ENCODE peak calls at places on chromosomes 13 and 19, in seven cellular contexts. One of them, this sample, is unnamed.

GRCh38 chr19:14091885-14092462 is 1.4 kb upstream of the SAMD1 start:
- DNase-seq in testis: no peak
- DNase-seq in breast epithelium: no peak
- DNase-seq in suprapubic skin: no peak
- DNase-seq in HCT116: no peak
- DNase-seq in H54: no peak
- DNase-seq in tibial nerve: no peak
- DNase-seq in this sample: peak; percentile 56

GRCh38 chr19:18529782-18530181 is 7.9 kb upstream of the ELL start:
- DNase-seq in testis: no peak
- DNase-seq in breast epithelium: no peak
- DNase-seq in suprapubic skin: no peak
- DNase-seq in HCT116: no peak
- DNase-seq in H54: no peak
- DNase-seq in tibial nerve: no peak
- DNase-seq in this sample: no peak

GRCh38 chr19:55694656-55695491 is 19.8 kb downstream of the EPN1 start:
- DNase-seq in testis: no peak
- DNase-seq in breast epithelium: no peak
- DNase-seq in suprapubic skin: no peak
- DNase-seq in HCT116: no peak
- DNase-seq in H54: no peak
- DNase-seq in tibial nerve: no peak
- DNase-seq in this sample: no peak

GRCh38 chr19:2627319-2627829 is 75.1 kb downstream of the GNG7 start:
- DNase-seq in testis: peak; percentile 82
- DNase-seq in breast epithelium: peak; percentile 88
- DNase-seq in suprapubic skin: no peak
- DNase-seq in HCT116: peak; percentile 92
- DNase-seq in H54: peak; percentile 99
- DNase-seq in tibial nerve: peak; percentile 41
- DNase-seq in this sample: no peak

GRCh38 chr13:20331949-20332348 is 99.8 kb upstream of the GJB6 start:
- DNase-seq in testis: no peak
- DNase-seq in breast epithelium: no peak
- DNase-seq in suprapubic skin: no peak
- DNase-seq in HCT116: no peak
- DNase-seq in H54: no peak
- DNase-seq in tibial nerve: no peak
- DNase-seq in this sample: no peak

GRCh38 chr19:49231804-49232203 is 74.2 kb downstream of the TRPM4 start:
- DNase-seq in testis: no peak
- DNase-seq in breast epithelium: no peak
- DNase-seq in suprapubic skin: no peak
- DNase-seq in HCT116: no peak
- DNase-seq in H54: no peak
- DNase-seq in tibial nerve: no peak
- DNase-seq in this sample: no peak

GRCh38 chr13:40315416-40316064 is 350.9 kb downstream of the FOXO1 start:
- DNase-seq in testis: no peak
- DNase-seq in breast epithelium: peak; percentile 36
- DNase-seq in suprapubic skin: no peak
- DNase-seq in HCT116: no peak
- DNase-seq in H54: peak; percentile 6
- DNase-seq in tibial nerve: no peak
- DNase-seq in this sample: no peak

GRCh38 chr13:89468081-89468480 is 1796.9 kb downstream of the SLITRK5 start:
- DNase-seq in testis: no peak
- DNase-seq in breast epithelium: no peak
- DNase-seq in suprapubic skin: no peak
- DNase-seq in HCT116: no peak
- DNase-seq in H54: no peak
- DNase-seq in tibial nerve: no peak
- DNase-seq in this sample: no peak

GRCh38 chr13:66977156-66977555 is 253.0 kb downstream of the PCDH9 start:
- DNase-seq in testis: no peak
- DNase-seq in breast epithelium: no peak
- DNase-seq in suprapubic skin: no peak
- DNase-seq in HCT116: no peak
- DNase-seq in H54: no peak
- DNase-seq in tibial nerve: no peak
- DNase-seq in this sample: no peak

GRCh38 chr13:23701646-23702045 is 131.4 kb downstream of the TNFRSF19 start:
- DNase-seq in testis: peak; percentile 84
- DNase-seq in breast epithelium: peak; percentile 60
- DNase-seq in suprapubic skin: peak; percentile 87
- DNase-seq in HCT116: no peak
- DNase-seq in H54: no peak
- DNase-seq in tibial nerve: peak; percentile 81
- DNase-seq in this sample: no peak

GRCh38 chr19:8045872-8046568 is 6.5 kb upstream of the CCL25 start:
- DNase-seq in testis: no peak
- DNase-seq in breast epithelium: no peak
- DNase-seq in suprapubic skin: no peak
- DNase-seq in HCT116: no peak
- DNase-seq in H54: no peak
- DNase-seq in tibial nerve: no peak
- DNase-seq in this sample: peak; percentile 58

GRCh38 chr13:89923731-89924130 is 1423.8 kb upstream of the MIR17HG start:
- DNase-seq in testis: no peak
- DNase-seq in breast epithelium: no peak
- DNase-seq in suprapubic skin: no peak
- DNase-seq in HCT116: no peak
- DNase-seq in H54: no peak
- DNase-seq in tibial nerve: no peak
- DNase-seq in this sample: no peak

GRCh38 chr13:26473571-26474230 is 83.8 kb upstream of the WASF3 start:
- DNase-seq in testis: no peak
- DNase-seq in breast epithelium: no peak
- DNase-seq in suprapubic skin: no peak
- DNase-seq in HCT116: no peak
- DNase-seq in H54: no peak
- DNase-seq in tibial nerve: no peak
- DNase-seq in this sample: no peak

GRCh38 chr19:2446390-2446789 is 10.4 kb downstream of the LMNB2 start:
- DNase-seq in testis: no peak
- DNase-seq in breast epithelium: no peak
- DNase-seq in suprapubic skin: no peak
- DNase-seq in HCT116: no peak
- DNase-seq in H54: no peak
- DNase-seq in tibial nerve: no peak
- DNase-seq in this sample: no peak

GRCh38 chr19:5623397-5624153 is 692 bp downstream of the SAFB start:
- DNase-seq in testis: no peak
- DNase-seq in breast epithelium: peak; percentile 19
- DNase-seq in suprapubic skin: no peak
- DNase-seq in HCT116: no peak
- DNase-seq in H54: no peak
- DNase-seq in tibial nerve: no peak
- DNase-seq in this sample: peak; percentile 26

GRCh38 chr13:72561791-72562190 is 165.6 kb downstream of the MZT1 start:
- DNase-seq in testis: no peak
- DNase-seq in breast epithelium: no peak
- DNase-seq in suprapubic skin: no peak
- DNase-seq in HCT116: no peak
- DNase-seq in H54: no peak
- DNase-seq in tibial nerve: no peak
- DNase-seq in this sample: no peak

GRCh38 chr19:50413096-50413495 is 5.6 kb upstream of the SPIB start:
- DNase-seq in testis: no peak
- DNase-seq in breast epithelium: no peak
- DNase-seq in suprapubic skin: no peak
- DNase-seq in HCT116: no peak
- DNase-seq in H54: no peak
- DNase-seq in tibial nerve: no peak
- DNase-seq in this sample: no peak

GRCh38 chr13:51844862-51845573 is at the start of gene TMEM272:
- DNase-seq in testis: peak; percentile 69
- DNase-seq in breast epithelium: no peak
- DNase-seq in suprapubic skin: no peak
- DNase-seq in HCT116: peak; percentile 23
- DNase-seq in H54: peak; percentile 58
- DNase-seq in tibial nerve: no peak
- DNase-seq in this sample: peak; percentile 70

GRCh38 chr13:57624565-57625435 is 6.7 kb upstream of the PCDH17 start:
- DNase-seq in testis: peak; percentile 64
- DNase-seq in breast epithelium: no peak
- DNase-seq in suprapubic skin: no peak
- DNase-seq in HCT116: no peak
- DNase-seq in H54: peak; percentile 15
- DNase-seq in tibial nerve: no peak
- DNase-seq in this sample: peak; percentile 34

GRCh38 chr19:1967087-1967608 is 26.2 kb downstream of the CSNK1G2 start:
- DNase-seq in testis: no peak
- DNase-seq in breast epithelium: no peak
- DNase-seq in suprapubic skin: no peak
- DNase-seq in HCT116: no peak
- DNase-seq in H54: no peak
- DNase-seq in tibial nerve: no peak
- DNase-seq in this sample: no peak

GRCh38 chr13:29707876-29708543 is 112.5 kb upstream of the SLC7A1 start:
- DNase-seq in testis: peak; percentile 52
- DNase-seq in breast epithelium: no peak
- DNase-seq in suprapubic skin: no peak
- DNase-seq in HCT116: peak; percentile 21
- DNase-seq in H54: peak; percentile 42
- DNase-seq in tibial nerve: no peak
- DNase-seq in this sample: peak; percentile 50

GRCh38 chr19:41321204-41321599 is 11.2 kb downstream of the CCDC97 start:
- DNase-seq in testis: no peak
- DNase-seq in breast epithelium: no peak
- DNase-seq in suprapubic skin: no peak
- DNase-seq in HCT116: no peak
- DNase-seq in H54: no peak
- DNase-seq in tibial nerve: no peak
- DNase-seq in this sample: no peak
- TF ChIP-seq POLR2A in testis: no peak
- TF ChIP-seq POLR2A in breast epithelium: no peak
- TF ChIP-seq POLR2A in suprapubic skin: no peak
- TF ChIP-seq POLR2A in HCT116: no peak
- TF ChIP-seq POLR2A in H54: no peak
- TF ChIP-seq POLR2A in tibial nerve: no peak
- TF ChIP-seq POLR2A in this sample: peak; percentile 25

GRCh38 chr19:36330226-36330625 is 48.8 kb downstream of the ZFP14 start:
- DNase-seq in testis: no peak
- DNase-seq in breast epithelium: no peak
- DNase-seq in suprapubic skin: no peak
- DNase-seq in HCT116: no peak
- DNase-seq in H54: no peak
- DNase-seq in tibial nerve: no peak
- DNase-seq in this sample: no peak

DNA sequence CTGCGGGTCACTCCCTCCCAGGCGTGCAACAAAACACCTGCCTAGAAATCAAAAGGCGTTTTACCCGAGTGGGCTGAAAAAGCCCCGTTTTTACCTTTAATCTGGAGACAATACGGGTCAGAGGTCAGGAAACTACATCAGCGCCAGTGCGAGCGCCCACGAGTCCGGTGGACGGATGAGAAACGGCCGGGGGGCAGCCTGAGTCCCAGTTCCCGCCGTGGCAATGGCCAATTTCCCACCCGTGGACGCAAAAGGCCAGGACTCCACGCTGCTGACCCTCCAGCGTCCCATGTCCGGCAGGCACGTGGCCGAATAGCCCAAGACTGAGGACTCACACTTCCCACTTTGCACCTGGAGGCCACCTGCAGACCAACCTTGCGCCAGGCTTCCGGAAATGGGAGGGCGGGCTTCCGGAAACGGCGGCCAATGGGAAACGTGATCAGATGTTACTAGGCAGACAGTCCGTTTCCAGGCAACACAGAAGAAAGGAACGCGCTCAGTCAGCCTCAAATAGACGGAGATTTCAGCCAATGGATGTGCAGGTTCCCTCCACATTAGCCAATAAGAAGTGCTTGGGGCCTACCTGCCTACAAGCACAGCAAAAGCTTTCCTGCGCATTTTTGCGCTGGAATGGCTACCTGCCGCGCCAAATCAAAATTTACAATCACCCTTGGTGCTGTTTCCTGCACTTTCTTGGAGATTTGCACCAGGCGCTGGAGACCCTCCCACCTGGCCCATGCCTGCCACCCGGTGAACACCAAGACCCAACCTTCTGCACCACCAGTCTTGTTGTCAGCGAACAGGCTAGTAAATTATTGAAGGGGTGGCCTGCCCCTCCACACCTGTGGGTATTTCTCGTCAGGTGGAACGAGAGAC is 47.4 kb downstream of the ZFP14 start:
- DNase-seq in testis: peak; percentile 98
- DNase-seq in breast epithelium: peak; percentile 96
- DNase-seq in suprapubic skin: peak; percentile 87
- DNase-seq in HCT116: no peak
- DNase-seq in H54: peak; percentile 90
- DNase-seq in tibial nerve: peak; percentile 55
- DNase-seq in this sample: peak; percentile 18
- TF ChIP-seq POLR2A in testis: no peak
- TF ChIP-seq POLR2A in breast epithelium: no peak
- TF ChIP-seq POLR2A in suprapubic skin: no peak
- TF ChIP-seq POLR2A in HCT116: no peak
- TF ChIP-seq POLR2A in H54: no peak
- TF ChIP-seq POLR2A in tibial nerve: no peak
- TF ChIP-seq POLR2A in this sample: no peak

GRCh38 chr19:3932931-3933810 is at the start of gene NMRK2:
- DNase-seq in testis: no peak
- DNase-seq in breast epithelium: no peak
- DNase-seq in suprapubic skin: no peak
- DNase-seq in HCT116: no peak
- DNase-seq in H54: no peak
- DNase-seq in tibial nerve: no peak
- DNase-seq in this sample: peak; percentile 36
- TF ChIP-seq POLR2A in testis: no peak
- TF ChIP-seq POLR2A in breast epithelium: no peak
- TF ChIP-seq POLR2A in suprapubic skin: no peak
- TF ChIP-seq POLR2A in HCT116: no peak
- TF ChIP-seq POLR2A in H54: no peak
- TF ChIP-seq POLR2A in tibial nerve: no peak
- TF ChIP-seq POLR2A in this sample: no peak

DNA sequence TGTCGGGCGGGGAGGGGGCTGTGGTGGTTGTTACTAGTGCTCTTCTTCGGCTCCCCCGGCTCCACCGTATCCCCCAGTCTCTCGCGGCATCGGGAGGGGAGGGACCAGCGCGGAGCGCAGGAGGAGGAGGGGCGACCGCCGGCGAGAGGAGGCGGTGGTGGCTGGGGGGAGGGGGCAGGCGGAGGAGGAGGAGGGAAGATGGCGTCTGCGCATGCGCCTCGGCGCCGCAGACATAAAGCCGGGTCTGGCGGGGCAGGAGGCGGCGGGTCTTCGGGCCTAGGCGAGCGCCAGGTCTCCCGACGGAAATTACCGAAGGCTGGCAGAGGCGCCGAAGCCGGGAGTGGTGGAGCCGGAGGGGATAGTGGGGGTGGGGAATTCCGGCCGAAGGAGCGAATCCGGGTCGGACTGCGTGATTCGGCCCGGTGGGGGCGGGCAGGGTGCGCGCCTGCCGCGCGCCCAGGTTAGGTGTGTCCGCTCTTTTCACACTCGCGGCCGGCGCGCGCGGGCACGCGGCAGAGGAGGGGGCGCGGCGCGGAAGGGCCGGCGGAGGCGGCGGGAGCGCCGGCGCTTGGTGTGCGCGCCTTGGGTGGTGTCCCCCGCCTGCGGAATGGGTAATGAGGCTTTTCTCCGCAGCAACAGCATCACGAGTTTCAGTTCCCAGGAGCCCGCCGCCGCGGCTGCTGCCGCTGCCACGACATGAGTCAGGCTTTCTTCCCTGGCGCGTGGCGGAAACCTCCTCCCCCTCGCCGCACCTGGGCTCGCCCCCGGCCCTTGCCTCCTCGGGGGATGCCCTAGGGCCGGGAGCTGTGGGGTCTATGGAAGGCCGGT is 1.3 kb upstream of the TSC22D1 start:
- DNase-seq in testis: peak; percentile 97
- DNase-seq in breast epithelium: peak; percentile 93
- DNase-seq in suprapubic skin: peak; percentile 96
- DNase-seq in HCT116: peak; percentile 88
- DNase-seq in H54: peak; percentile 78
- DNase-seq in tibial nerve: peak; percentile 93
- DNase-seq in this sample: peak; percentile 88
- TF ChIP-seq POLR2A in testis: peak; percentile 17
- TF ChIP-seq POLR2A in breast epithelium: peak; percentile 9
- TF ChIP-seq POLR2A in suprapubic skin: peak; percentile 75
- TF ChIP-seq POLR2A in HCT116: no peak
- TF ChIP-seq POLR2A in H54: no peak
- TF ChIP-seq POLR2A in tibial nerve: peak; percentile 78
- TF ChIP-seq POLR2A in this sample: peak; percentile 65

This sample was measured in K562.